ENCODE peak calls at places on chromosomes 11 and 22, in nine cellular contexts. J is IMR-90; T is T-helper 9 cell; W is NCI-H187 treated with DMSO at 0.1 percent for 48 hours; B is stimulated activated naive CD8-positive, alpha-beta T cell treated with anti-CD3 and anti-CD28 coated beads, Interleukin-15, amount 100 ng/mL, for 72 hours; M is NCI-H1092 treated with DMSO at 0.1 percent for 48 hours; O is stimulated activated CD4-positive, alpha-beta T cell treated with anti-CD3 and anti-CD28 coated beads, Interleukin-15, amount 100 ng/mL, for 1 hour; Q is fibroblast of pulmonary artery; F is heart left ventricle. V is an unnamed sample.

GRCh38 chr11:12071574-12071973 is 38.8 kb upstream of the MICAL2 start:
- DNase-seq in Q (no peak), W (no peak), O (no peak), F (no peak), T (no peak), J (no peak), M (no peak), B (no peak), V (no peak)

GRCh38 chr11:62732830-62733229 is 4.5 kb downstream of the TTC9C start:
- DNase-seq in J (peak), O (no peak), F (no peak), Q (peak), T (no peak), W (no peak), B (no peak), M (no peak), V (peak)

GRCh38 chr11:41245184-41245583 is 214.3 kb downstream of the LRRC4C start:
- DNase-seq in T (no peak), W (no peak), M (no peak), Q (no peak), O (no peak), F (peak), J (no peak), B (no peak), V (no peak)

GRCh38 chr11:69563946-69564780 is 76.8 kb upstream of the CCND1 start:
- DNase-seq in B (no peak), F (no peak), W (no peak), Q (no peak), O (no peak), M (no peak), T (no peak), J (peak), V (no peak)

GRCh38 chr22:46444390-46444854 is 93.0 kb downstream of the CELSR1 start:
- DNase-seq in Q (no peak), J (no peak), F (no peak), W (no peak), O (no peak), B (no peak), T (no peak), M (no peak), V (peak)

GRCh38 chr11:60251485-60252207 is 8.7 kb upstream of the MS4A4E start:
- DNase-seq in B (peak), J (no peak), W (no peak), M (peak), F (no peak), O (no peak), T (no peak), Q (peak), V (no peak)

GRCh38 chr11:58656348-58656747 is 33.9 kb downstream of the CNTF start:
- DNase-seq in B (no peak), M (no peak), T (no peak), J (no peak), O (no peak), F (no peak), W (no peak), Q (no peak), V (no peak)

GRCh38 chr22:17230239-17230638 is 11.0 kb upstream of the ADA2 start:
- DNase-seq in W (no peak), Q (no peak), T (no peak), B (no peak), J (no peak), O (no peak), F (no peak), M (no peak), V (no peak)

GRCh38 chr11:105230586-105230985 is 91.0 kb upstream of the CARD18 start:
- DNase-seq in W (no peak), F (no peak), Q (no peak), M (no peak), J (no peak), T (no peak), B (no peak), O (no peak), V (no peak)

GRCh38 chr11:830295-831131 is 2.2 kb upstream of the CD151 start:
- DNase-seq in J (no peak), Q (peak), F (peak), O (no peak), M (peak), W (peak), B (peak), T (peak), V (peak)

GRCh38 chr11:23423656-23424055 is 563.4 kb upstream of the CCDC179 start:
- DNase-seq in W (no peak), F (no peak), Q (no peak), J (no peak), O (no peak), B (no peak), T (no peak), M (no peak), V (peak)

GRCh38 chr11:2098691-2099522 is 40.3 kb downstream of the IGF2 start:
- DNase-seq in B (no peak), F (no peak), T (no peak), J (no peak), O (no peak), W (no peak), Q (no peak), M (no peak), V (no peak)

GRCh38 chr11:121236115-121237001 is 56.2 kb upstream of the SC5D start:
- DNase-seq in B (no peak), O (no peak), T (no peak), F (no peak), J (no peak), W (no peak), Q (peak), M (no peak), V (peak)

GRCh38 chr11:33443684-33444083 is 186.5 kb downstream of the HIPK3 start:
- DNase-seq in J (no peak), T (no peak), Q (no peak), W (no peak), F (no peak), B (no peak), M (no peak), O (no peak), V (no peak)

GRCh38 chr11:77510095-77510494 is 36.2 kb upstream of the PAK1 start:
- DNase-seq in F (no peak), Q (no peak), T (no peak), M (no peak), J (no peak), W (no peak), O (no peak), B (no peak), V (peak)

GRCh38 chr11:27618591-27618990 is 81.7 kb downstream of the BDNF start:
- DNase-seq in M (no peak), B (no peak), F (no peak), Q (no peak), O (no peak), J (no peak), T (no peak), W (no peak), V (no peak)

GRCh38 chr11:134017773-134018430 is 51.0 kb upstream of the JAM3 start:
- DNase-seq in O (no peak), F (no peak), M (no peak), J (no peak), T (no peak), B (no peak), W (no peak), Q (no peak), V (peak)

GRCh38 chr11:104432981-104433380 is 269.0 kb upstream of the PDGFD start:
- DNase-seq in M (no peak), J (no peak), T (no peak), W (no peak), B (no peak), O (no peak), Q (no peak), F (no peak), V (no peak)

V was measured in NCI-H69.